ENCODE peak calls at places on chromosomes 5 and 9, in six cellular contexts. L, K, N, U, J and H are unnamed samples.

GRCh38 chr5:146877178-146877681 is 1.3 kb downstream of the PPP2R2B start:
- DNase-seq in U (no peak), N (no peak), J (no peak), K (no peak), L (no peak), H (no peak)

GRCh38 chr5:150057052-150057451 is 29.3 kb downstream of the CSF1R start:
- DNase-seq in L (no peak), N (no peak), K (no peak), U (no peak), J (no peak), H (no peak)

GRCh38 chr9:130343445-130343918 is 77.9 kb downstream of the HMCN2 start:
- DNase-seq in N (no peak), J (no peak), L (peak; percentile 79), K (no peak), U (no peak), H (peak; percentile 60)

GRCh38 chr5:56676091-56676768 is 139.1 kb upstream of the MAP3K1 start:
- DNase-seq in L (no peak), U (no peak), N (no peak), K (no peak), J (no peak), H (no peak)

GRCh38 chr5:17046320-17046719 is 110.2 kb upstream of the MYO10 start:
- DNase-seq in N (no peak), U (no peak), J (no peak), L (no peak), K (no peak), H (no peak)

GRCh38 chr9:5920860-5921328 is 30.2 kb downstream of the MLANA start:
- DNase-seq in N (peak; percentile 38), L (no peak), K (no peak), U (no peak), J (no peak), H (no peak)

GRCh38 chr5:172008689-172009141 is 2.3 kb upstream of the FBXW11 start:
- DNase-seq in N (no peak), L (peak; percentile 74), U (no peak), K (peak; percentile 70), J (no peak), H (no peak)

GRCh38 chr9:92749934-92750315 is 14.7 kb downstream of the BICD2 start:
- DNase-seq in J (peak; percentile 47), K (no peak), U (no peak), N (peak; percentile 32), L (no peak), H (no peak)

GRCh38 chr9:79986437-79986836 is 414.7 kb downstream of the TLE4 start:
- DNase-seq in N (no peak), U (no peak), J (no peak), K (no peak), L (no peak), H (no peak)

GRCh38 chr5:351911-352225 is 30.4 kb downstream of the AHRR start:
- DNase-seq in N (no peak), J (no peak), U (no peak), K (no peak), L (no peak), H (no peak)

GRCh38 chr5:13648822-13649221 is 295.7 kb downstream of the DNAH5 start:
- DNase-seq in N (no peak), L (no peak), U (no peak), J (no peak), K (no peak), H (no peak)

GRCh38 chr9:68964102-68964541 is 49.8 kb downstream of the PRKACG start:
- DNase-seq in U (no peak), L (no peak), J (peak; percentile 28), N (no peak), K (no peak), H (no peak)

GRCh38 chr5:116947691-116948528 is 373.3 kb upstream of the SEMA6A start:
- DNase-seq in K (peak; percentile 93), L (peak; percentile 96), J (peak; percentile 45), N (no peak), U (peak; percentile 82), H (peak; percentile 24)

GRCh38 chr9:81824802-81825770 is 103.1 kb upstream of the SPATA31D4 start:
- DNase-seq in K (no peak), N (no peak), L (no peak), U (peak; percentile 6), J (no peak), H (no peak)

GRCh38 chr5:175328687-175329086 is 115.3 kb downstream of the DRD1 start:
- DNase-seq in N (no peak), L (no peak), K (no peak), U (no peak), J (no peak), H (no peak)

GRCh38 chr5:10701567-10702039 is 59.4 kb downstream of the DAP start:
- DNase-seq in U (no peak), L (no peak), K (no peak), J (peak; percentile 67), N (peak; percentile 71), H (peak; percentile 24)

GRCh38 chr5:150523472-150524350 is 15.8 kb downstream of the NDST1 start:
- DNase-seq in J (peak; percentile 79), N (peak; percentile 81), K (no peak), L (peak; percentile 66), U (peak; percentile 25), H (no peak)

GRCh38 chr9:121736964-121737462 is 85.6 kb downstream of the DAB2IP start:
- DNase-seq in U (peak; percentile 80), N (no peak), K (no peak), J (no peak), L (peak; percentile 92), H (no peak)

GRCh38 chr5:56003633-56004032 is 8.9 kb upstream of the IL6ST start:
- DNase-seq in K (no peak), L (no peak), N (peak; percentile 36), U (no peak), J (no peak), H (no peak)

GRCh38 chr5:133664422-133664821 is 52.1 kb upstream of the FSTL4 start:
- DNase-seq in N (peak; percentile 1), L (no peak), K (no peak), J (peak; percentile 6), U (no peak), H (no peak)

GRCh38 chr5:81922790-81923398 is 48.9 kb upstream of the ATG10 start:
- DNase-seq in L (no peak), J (no peak), N (no peak), U (no peak), K (no peak), H (no peak)

GRCh38 chr9:78973906-78974305 is 597.9 kb upstream of the TLE4 start:
- DNase-seq in U (peak; percentile 85), L (no peak), K (no peak), J (peak; percentile 6), N (peak; percentile 79), H (no peak)

GRCh38 chr9:136200424-136200823 is 4.5 kb downstream of the LHX3 start:
- DNase-seq in J (no peak), U (no peak), N (no peak), K (no peak), L (no peak), H (no peak)

GRCh38 chr9:121926417-121926816 is 166.7 kb downstream of the TTLL11 start:
- DNase-seq in K (no peak), J (no peak), L (no peak), U (no peak), N (no peak), H (no peak)

GRCh38 chr5:133421806-133422205 is 190.5 kb downstream of the FSTL4 start:
- DNase-seq in L (no peak), N (no peak), U (no peak), K (no peak), J (no peak), H (no peak)

DNA sequence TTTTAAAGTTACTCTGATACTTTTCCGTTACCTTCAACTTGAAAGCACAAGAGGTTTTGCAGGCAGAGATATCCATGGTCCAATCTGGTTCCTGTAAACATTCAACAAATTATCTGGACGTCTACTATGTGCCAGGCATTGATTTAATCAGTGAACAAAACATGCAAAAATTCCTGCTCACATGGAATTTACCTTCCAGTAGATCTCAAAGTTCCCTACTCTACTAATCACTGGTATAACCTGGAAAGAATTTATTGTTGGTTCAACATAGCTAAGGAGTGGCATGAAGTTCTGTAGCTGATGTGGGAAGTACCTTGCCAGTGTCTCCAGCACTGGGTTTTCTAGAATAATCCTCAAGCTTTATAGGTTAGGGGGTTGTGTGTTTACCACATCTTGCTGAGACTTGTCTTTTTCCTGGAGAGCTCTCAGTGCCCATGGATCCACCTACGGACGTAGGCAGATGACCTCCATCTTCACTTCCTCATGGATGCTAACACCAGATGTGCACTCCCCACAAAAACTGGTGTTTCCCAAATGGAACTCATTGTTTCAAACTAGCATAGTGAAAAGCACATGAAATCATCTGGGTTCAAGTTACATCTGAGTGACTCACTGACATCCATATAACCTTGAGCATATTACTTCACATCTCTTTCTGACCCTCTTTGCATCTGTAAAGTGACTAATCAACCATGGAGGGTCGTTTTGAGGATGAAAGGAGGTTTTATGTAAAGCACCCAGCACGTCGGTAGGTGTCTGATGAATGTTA is 10.0 kb downstream of the OCLN start:
- DNase-seq in J (peak; percentile 55), L (no peak), N (peak; percentile 87), K (no peak), U (peak; percentile 26), H (no peak)
- H2AK5ac ChIP-seq in J (peak overlapping the region; percentile 1), L (peak overlapping the region; percentile 18), N (peak overlapping the region; percentile 71), K (no peak overlapping the region), U (no peak overlapping the region), H (no peak overlapping the region)

DNA sequence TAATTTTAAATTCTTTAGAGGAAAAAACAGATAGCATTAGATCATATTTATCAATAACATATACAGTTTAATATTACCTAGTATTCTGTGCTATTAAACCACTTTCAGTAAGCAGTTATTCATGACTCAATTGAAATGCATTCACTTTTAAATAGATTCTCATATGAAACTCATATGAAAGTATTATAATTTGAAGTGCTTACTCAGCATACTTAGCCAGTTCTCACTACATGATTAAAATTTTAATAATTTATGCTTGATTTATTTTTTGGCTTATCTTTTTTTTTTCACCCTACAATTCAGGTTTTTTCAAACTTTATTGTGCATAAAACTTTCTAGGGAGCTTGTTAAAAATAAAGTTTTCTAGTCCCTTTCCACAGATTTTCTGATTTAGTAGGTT is 694.9 kb upstream of the CDH9 start:
- DNase-seq in K (no peak), L (no peak), J (no peak), N (no peak), U (no peak), H (no peak)
- H4K91ac ChIP-seq in K (no peak overlapping the region), L (no peak overlapping the region), J (no peak overlapping the region), N (no peak overlapping the region), U (no peak overlapping the region), H (no peak overlapping the region)

GRCh38 chr5:66089384-66089783 is 54.7 kb upstream of the SREK1 start:
- DNase-seq in L (no peak), K (no peak), J (no peak), N (no peak), U (no peak), H (no peak)
- H3K9me3 ChIP-seq in L (no peaks in the 10 kb centered on the region), K (peaks cover 4% of the 10 kb centered on the region), J (peaks cover 74% of the 10 kb centered on the region), N (peaks cover 6% of the 10 kb centered on the region), U (no peaks in the 10 kb centered on the region), H (no peaks in the 10 kb centered on the region)

GRCh38 chr9:34652608-34653007 is 623 bp downstream of the IL11RA start:
- DNase-seq in J (no peak), U (no peak), L (no peak), N (no peak), K (no peak), H (no peak)
- H2AK5ac ChIP-seq in J (no peak overlapping the region), U (no peak overlapping the region), L (no peak overlapping the region), N (peak overlapping the region; percentile 97), K (peak overlapping the region; percentile 75), H (peak overlapping the region; percentile 31)

DNA sequence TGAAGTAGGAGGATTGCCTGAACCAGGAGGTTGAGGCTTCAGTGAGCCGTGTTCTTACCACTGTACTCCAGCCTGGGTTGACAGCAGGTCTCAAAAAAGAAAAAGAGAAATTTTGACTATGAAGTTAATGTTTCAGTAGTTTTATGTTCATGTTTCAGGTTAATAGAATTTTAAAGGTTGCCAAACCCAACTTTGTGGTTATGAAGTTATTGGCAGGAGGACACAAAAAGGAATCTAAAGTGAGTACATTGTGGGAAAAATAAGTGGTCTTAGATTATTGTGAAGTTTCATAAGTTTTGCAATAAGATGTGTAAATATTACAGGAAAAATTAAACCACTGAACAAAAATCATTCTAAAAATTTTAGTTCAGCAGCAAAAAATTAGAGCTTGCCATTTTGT is 78.6 kb downstream of the GOLM1 start:
- DNase-seq in K (no peak), N (no peak), U (no peak), J (no peak), L (no peak), H (no peak)
- H4K91ac ChIP-seq in K (no peak overlapping the region), N (no peak overlapping the region), U (no peak overlapping the region), J (no peak overlapping the region), L (no peak overlapping the region), H (no peak overlapping the region)